ENCODE peak calls at places on chromosomes 7 and 10, in four cellular contexts. H, C, N and G are unnamed samples.

GRCh38 chr7:137878333-137878961 is 31.7 kb upstream of the DGKI start:
- DNase-seq in H (peak; percentile 89), C (no peak), N (no peak), G (no peak)

GRCh38 chr10:80167471-80167870 is 34.9 kb downstream of the PLAC9 start:
- DNase-seq in N (no peak), H (no peak), C (no peak), G (no peak)

GRCh38 chr7:47218378-47219176 is 363.3 kb downstream of the TNS3 start:
- DNase-seq in N (no peak), C (no peak), H (no peak), G (no peak)

GRCh38 chr10:49007128-49007527 is 67.5 kb upstream of the LRRC18 start:
- DNase-seq in H (no peak), C (no peak), N (no peak), G (no peak)

GRCh38 chr7:36157506-36158320 is 4.7 kb downstream of the EEPD1 start:
- DNase-seq in H (no peak), C (no peak), N (no peak), G (no peak)

GRCh38 chr10:131126321-131127121 is 185.0 kb downstream of the TCERG1L start:
- DNase-seq in C (no peak), H (no peak), N (no peak), G (no peak)

GRCh38 chr7:117251687-117252086 is 71.2 kb downstream of the WNT2 start:
- DNase-seq in C (no peak), H (no peak), N (no peak), G (no peak)

GRCh38 chr10:126014309-126014708 is 117.9 kb downstream of the FANK1 start:
- DNase-seq in H (no peak), N (no peak), C (no peak), G (no peak)

GRCh38 chr7:13850185-13850752 is 139.2 kb downstream of the ETV1 start:
- DNase-seq in C (no peak), N (no peak), H (no peak), G (no peak)

GRCh38 chr7:138032186-138032585 is 30.3 kb upstream of the CREB3L2 start:
- DNase-seq in H (no peak), C (no peak), N (no peak), G (no peak)

GRCh38 chr7:151415375-151416112 is 5.7 kb upstream of the WDR86 start:
- DNase-seq in H (no peak), N (no peak), C (no peak), G (no peak)

GRCh38 chr10:131021246-131021895 is 290.1 kb downstream of the TCERG1L start:
- DNase-seq in C (no peak), H (no peak), N (no peak), G (no peak)

GRCh38 chr10:21989453-21990154 is 13.9 kb downstream of the DNAJC1 start:
- DNase-seq in N (peak; percentile 54), H (peak; percentile 28), C (peak; percentile 6), G (peak; percentile 31)

GRCh38 chr10:126903646-126904360 is 1.4 kb upstream of the DOCK1 start:
- DNase-seq in N (no peak), H (no peak), C (no peak), G (no peak)

GRCh38 chr10:30705086-30705624 is 75.6 kb upstream of the LYZL2 start:
- DNase-seq in C (no peak), N (no peak), H (no peak), G (no peak)

GRCh38 chr10:80144302-80145131 is 12.0 kb downstream of the PLAC9 start:
- DNase-seq in C (no peak), N (peak; percentile 37), H (no peak), G (no peak)

GRCh38 chr7:16465469-16466086 is at the start of gene SOSTDC1:
- DNase-seq in N (no peak), C (no peak), H (no peak), G (no peak)

GRCh38 chr7:26618898-26619297 is 245.5 kb downstream of the SKAP2 start:
- DNase-seq in C (no peak), N (no peak), H (no peak), G (no peak)

GRCh38 chr7:121795736-121796135 is 77.2 kb upstream of the PTPRZ1 start:
- DNase-seq in N (no peak), H (no peak), C (no peak), G (no peak)

GRCh38 chr7:27146491-27147210 is 923 bp downstream of the HOXA6 start:
- DNase-seq in H (no peak), C (no peak), N (no peak), G (no peak)

GRCh38 chr7:16648551-16648950 is 2.6 kb downstream of the BZW2 start:
- DNase-seq in N (no peak), C (no peak), H (no peak), G (peak; percentile 13)

GRCh38 chr7:123323689-123324088 is 123.9 kb upstream of the SLC13A1 start:
- DNase-seq in H (no peak), C (no peak), N (no peak), G (no peak)

GRCh38 chr7:81852701-81853100 is 82.9 kb upstream of the HGF start:
- DNase-seq in N (no peak), C (no peak), H (no peak), G (no peak)

GRCh38 chr7:132072165-132072564 is 504.1 kb downstream of the PLXNA4 start:
- DNase-seq in C (no peak), H (no peak), N (no peak), G (no peak)

GRCh38 chr10:86757110-86757790 is 831 bp downstream of the BMPR1A start:
- DNase-seq in H (peak; percentile 60), C (peak; percentile 29), N (peak; percentile 59), G (peak; percentile 18)

GRCh38 chr7:105612806-105613205 is 31.5 kb upstream of the EFCAB10 start:
- DNase-seq in C (no peak), N (no peak), H (no peak), G (no peak)

GRCh38 chr7:116407165-116407564 is 92.4 kb upstream of the CAV2 start:
- DNase-seq in H (no peak), C (no peak), N (no peak), G (no peak)

GRCh38 chr7:16801111-16801542 is 3.7 kb downstream of the AGR2 start:
- DNase-seq in H (no peak), C (no peak), N (peak; percentile 84), G (no peak)

GRCh38 chr10:22803201-22803895 is 89.0 kb upstream of the PIP4K2A start:
- DNase-seq in C (no peak), N (no peak), H (no peak), G (no peak)

GRCh38 chr10:122347162-122347561 is 27.3 kb upstream of the PLEKHA1 start:
- DNase-seq in C (no peak), N (no peak), H (no peak), G (no peak)

GRCh38 chr10:98170249-98171117 is 36.0 kb downstream of the R3HCC1L start:
- DNase-seq in C (peak; percentile 19), H (peak; percentile 25), N (peak; percentile 44), G (peak; percentile 55)

GRCh38 chr7:155043756-155044155 is 26.4 kb upstream of the HTR5A start:
- DNase-seq in N (no peak), C (no peak), H (no peak), G (no peak)

GRCh38 chr10:26437637-26438461 is at the start of gene APBB1IP:
- DNase-seq in C (no peak), H (no peak), N (no peak), G (peak; percentile 20)

GRCh38 chr7:97731736-97732370 is at the start of gene TAC1:
- DNase-seq in N (no peak), H (no peak), C (peak; percentile 20), G (peak; percentile 40)

GRCh38 chr7:75963383-75963995 is 30.9 kb downstream of the TMEM120A start:
- DNase-seq in N (no peak), H (no peak), C (peak; percentile 35), G (no peak)

GRCh38 chr7:75962607-75963382 is 31.6 kb downstream of the TMEM120A start:
- DNase-seq in C (peak; percentile 34), H (no peak), N (no peak), G (no peak)

GRCh38 chr7:75960372-75960771 is 34.0 kb downstream of the TMEM120A start:
- DNase-seq in H (no peak), C (no peak), N (no peak), G (no peak)

GRCh38 chr7:75958802-75959543 is 35.4 kb downstream of the TMEM120A start:
- DNase-seq in N (no peak), C (no peak), H (no peak), G (no peak)

DNA sequence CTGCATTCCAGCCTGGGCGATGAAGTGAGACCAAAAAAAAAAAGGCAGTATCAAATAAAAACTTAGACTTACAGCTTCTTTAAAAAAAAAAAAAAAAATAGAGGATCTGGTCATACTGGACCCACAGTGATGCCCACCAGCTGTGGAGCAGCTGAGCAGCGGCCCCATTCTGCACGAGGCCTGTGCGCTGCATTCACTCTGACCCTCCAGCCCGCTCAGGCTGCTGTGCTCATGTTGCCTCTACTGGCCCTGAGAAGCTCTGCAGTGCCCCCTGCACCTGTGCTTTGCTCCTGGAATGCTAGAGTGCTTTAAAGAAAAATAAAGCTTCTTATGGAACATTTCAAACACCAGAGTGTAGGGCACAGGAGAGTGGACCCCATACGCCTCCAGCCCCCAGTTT is 33.2 kb downstream of the TMEM120A start:
- DNase-seq in H (no peak), N (no peak), C (no peak), G (no peak)
- TF ChIP-seq CTCF in H (no peak), N (no peak), C (peak; percentile 38), G (no peak)

DNA sequence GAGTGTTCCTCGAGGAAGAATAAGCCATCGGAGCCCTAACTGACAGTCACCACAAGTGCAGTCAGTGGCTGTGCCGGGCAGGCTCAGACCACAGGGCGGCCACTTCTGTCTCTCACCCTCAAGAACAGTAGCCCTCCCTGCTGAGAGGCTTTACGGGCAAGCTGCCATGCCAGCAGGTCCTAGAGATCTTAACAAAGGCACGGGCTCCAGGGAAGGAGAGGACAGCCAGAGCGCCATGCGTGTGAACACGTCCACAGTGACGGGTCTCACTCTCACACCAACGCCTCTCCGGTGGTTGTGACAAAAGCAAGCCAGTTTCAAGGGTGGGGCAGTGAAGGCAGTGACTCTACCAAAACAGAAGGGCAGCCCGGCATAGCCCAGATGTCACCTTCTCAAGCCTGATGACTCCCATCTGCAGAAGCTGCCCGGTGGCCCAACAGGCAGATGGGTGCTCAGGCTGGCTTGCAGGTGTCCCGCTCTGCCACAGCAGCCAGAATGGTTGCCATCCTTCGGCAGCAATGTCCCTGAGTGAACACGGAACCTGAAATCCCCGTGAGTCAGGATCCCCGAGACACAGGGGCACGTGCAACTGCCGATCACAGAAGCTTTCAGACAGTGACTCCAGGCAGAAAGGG is 102.0 kb downstream of the FAM53B start:
- DNase-seq in H (no peak), N (no peak), C (no peak), G (no peak)
- TF ChIP-seq CTCF in H (no peak), N (no peak), C (no peak), G (no peak)

GRCh38 chr7:44394636-44395035 is 69.2 kb upstream of the CAMK2B start:
- DNase-seq in H (no peak), N (no peak), C (no peak), G (no peak)
- TF ChIP-seq CTCF in H (no peak), N (no peak), C (no peak), G (no peak)

DNA sequence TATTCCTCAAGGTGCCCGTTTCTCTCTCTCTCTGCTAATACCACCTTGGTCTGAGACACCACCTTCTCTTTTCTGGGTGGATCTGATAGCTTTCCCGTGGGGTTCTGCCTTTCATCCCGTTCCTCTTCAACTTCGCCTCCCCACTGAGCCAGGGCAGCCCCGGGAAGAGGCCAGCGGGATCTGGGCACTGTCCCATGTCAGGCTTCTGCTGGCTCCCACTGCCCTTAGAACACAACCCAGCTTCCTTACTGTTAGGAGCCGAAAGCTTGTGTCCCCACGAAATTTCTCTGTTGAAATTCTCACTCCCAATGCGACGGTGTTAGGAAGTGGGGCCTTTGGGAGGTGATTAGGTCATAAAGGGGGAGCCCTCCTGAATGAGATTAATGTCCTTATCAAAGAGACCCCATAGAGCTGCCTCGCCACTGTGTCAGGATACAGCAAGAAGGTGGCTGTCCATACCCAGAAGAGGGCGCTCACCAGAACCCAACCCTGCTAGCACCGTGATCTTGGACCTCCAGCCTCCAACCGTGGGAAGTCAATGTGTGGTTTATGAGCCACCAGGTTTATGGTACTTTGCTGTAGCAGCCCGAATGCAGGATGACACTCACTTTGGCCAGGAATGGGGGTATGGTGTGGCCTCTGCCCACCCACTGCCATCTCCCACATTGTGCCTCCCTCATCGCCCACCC is 79.2 kb downstream of the CAMK1D start:
- DNase-seq in N (no peak), C (no peak), H (no peak), G (no peak)
- TF ChIP-seq CTCF in N (no peak), C (no peak), H (no peak), G (no peak)